ENCODE peak calls at places on chromosomes 2 and 18, in five cellular contexts. One of them, this sample, is unnamed.
A peak's percentile ranks its signal among the peaks of the same experiment; 100 is the strongest.

GRCh38 chr18:25935356-25935755 is 155.1 kb downstream of the SS18 start:
- DNase-seq in psoas muscle: no peak
- DNase-seq in mucosa of descending colon: no peak
- DNase-seq in NB4: no peak
- DNase-seq in GM10248: no peak
- DNase-seq in this sample: no peak

GRCh38 chr2:30334738-30335426 is 103.5 kb downstream of the LBH start:
- DNase-seq in GM10248: no peak
- DNase-seq in NB4: no peak
- DNase-seq in psoas muscle: no peak
- DNase-seq in mucosa of descending colon: no peak
- DNase-seq in this sample: peak; percentile 17

GRCh38 chr2:20474757-20475566 is 28.1 kb downstream of the RHOB start:
- DNase-seq in NB4: no peak
- DNase-seq in GM10248: no peak
- DNase-seq in mucosa of descending colon: no peak
- DNase-seq in psoas muscle: no peak
- DNase-seq in this sample: no peak

GRCh38 chr18:36872329-36872728 is 43.4 kb downstream of the KIAA1328 start:
- DNase-seq in mucosa of descending colon: no peak
- DNase-seq in NB4: no peak
- DNase-seq in GM10248: no peak
- DNase-seq in psoas muscle: no peak
- DNase-seq in this sample: no peak

GRCh38 chr2:146004470-146004869 is 1484.6 kb upstream of the ZEB2 start:
- DNase-seq in psoas muscle: no peak
- DNase-seq in GM10248: no peak
- DNase-seq in NB4: no peak
- DNase-seq in mucosa of descending colon: no peak
- DNase-seq in this sample: no peak

GRCh38 chr2:74221604-74222299 is 23.3 kb downstream of the MTHFD2 start:
- DNase-seq in NB4: no peak
- DNase-seq in mucosa of descending colon: no peak
- DNase-seq in GM10248: no peak
- DNase-seq in psoas muscle: no peak
- DNase-seq in this sample: no peak

GRCh38 chr2:135585586-135585985 is 54.3 kb downstream of the R3HDM1 start:
- DNase-seq in NB4: peak; percentile 23
- DNase-seq in mucosa of descending colon: no peak
- DNase-seq in psoas muscle: no peak
- DNase-seq in GM10248: no peak
- DNase-seq in this sample: no peak

GRCh38 chr18:58671941-58672565 is 788 bp downstream of the MALT1 start:
- DNase-seq in GM10248: no peak
- DNase-seq in NB4: peak; percentile 70
- DNase-seq in mucosa of descending colon: no peak
- DNase-seq in psoas muscle: no peak
- DNase-seq in this sample: no peak

GRCh38 chr2:209468796-209469325 is 45.0 kb downstream of the MAP2 start:
- DNase-seq in mucosa of descending colon: no peak
- DNase-seq in NB4: no peak
- DNase-seq in psoas muscle: no peak
- DNase-seq in GM10248: no peak
- DNase-seq in this sample: no peak

GRCh38 chr2:150090031-150090430 is 397.4 kb downstream of the RND3 start:
- DNase-seq in psoas muscle: no peak
- DNase-seq in NB4: no peak
- DNase-seq in mucosa of descending colon: no peak
- DNase-seq in GM10248: no peak
- DNase-seq in this sample: no peak

GRCh38 chr2:28134262-28134812 is 243.8 kb downstream of the BABAM2 start:
- DNase-seq in psoas muscle: no peak
- DNase-seq in NB4: peak; percentile 56
- DNase-seq in GM10248: peak; percentile 21
- DNase-seq in mucosa of descending colon: peak; percentile 57
- DNase-seq in this sample: no peak

GRCh38 chr2:150526827-150527226 is 39.4 kb upstream of the RND3 start:
- DNase-seq in psoas muscle: no peak
- DNase-seq in mucosa of descending colon: no peak
- DNase-seq in NB4: no peak
- DNase-seq in GM10248: no peak
- DNase-seq in this sample: no peak

GRCh38 chr18:26634631-26635030 is 86.3 kb upstream of the KCTD1 start:
- DNase-seq in mucosa of descending colon: no peak
- DNase-seq in NB4: peak; percentile 84
- DNase-seq in GM10248: no peak
- DNase-seq in psoas muscle: no peak
- DNase-seq in this sample: no peak

GRCh38 chr18:2963048-2963447 is 49.9 kb downstream of the LPIN2 start:
- DNase-seq in mucosa of descending colon: no peak
- DNase-seq in psoas muscle: no peak
- DNase-seq in GM10248: no peak
- DNase-seq in NB4: no peak
- DNase-seq in this sample: no peak

GRCh38 chr2:118128826-118129225 is 40.6 kb downstream of the INSIG2 start:
- DNase-seq in mucosa of descending colon: no peak
- DNase-seq in NB4: no peak
- DNase-seq in psoas muscle: no peak
- DNase-seq in GM10248: no peak
- DNase-seq in this sample: no peak

GRCh38 chr2:238874330-238875050 is 26.6 kb downstream of the TWIST2 start:
- DNase-seq in mucosa of descending colon: no peak
- DNase-seq in psoas muscle: no peak
- DNase-seq in NB4: no peak
- DNase-seq in GM10248: no peak
- DNase-seq in this sample: no peak

GRCh38 chr2:219519526-219519916 is 5.2 kb downstream of the ASIC4 start:
- DNase-seq in psoas muscle: no peak
- DNase-seq in GM10248: no peak
- DNase-seq in NB4: no peak
- DNase-seq in mucosa of descending colon: no peak
- DNase-seq in this sample: no peak

GRCh38 chr2:38148501-38148900 is 72.5 kb upstream of the CYP1B1 start:
- DNase-seq in psoas muscle: no peak
- DNase-seq in NB4: peak; percentile 88
- DNase-seq in mucosa of descending colon: no peak
- DNase-seq in GM10248: no peak
- DNase-seq in this sample: no peak

GRCh38 chr2:44358498-44358897 is 2.8 kb downstream of the PREPL start:
- DNase-seq in psoas muscle: peak; percentile 59
- DNase-seq in GM10248: peak; percentile 37
- DNase-seq in NB4: peak; percentile 46
- DNase-seq in mucosa of descending colon: peak; percentile 39
- DNase-seq in this sample: peak; percentile 19

GRCh38 chr2:42102606-42103450 is 55.0 kb downstream of the PKDCC start:
- DNase-seq in psoas muscle: peak; percentile 72
- DNase-seq in GM10248: no peak
- DNase-seq in NB4: no peak
- DNase-seq in mucosa of descending colon: peak; percentile 70
- DNase-seq in this sample: peak; percentile 62

GRCh38 chr2:109402980-109403840 is 210.6 kb downstream of the SEPTIN10 start:
- DNase-seq in psoas muscle: no peak
- DNase-seq in mucosa of descending colon: no peak
- DNase-seq in NB4: peak; percentile 62
- DNase-seq in GM10248: no peak
- DNase-seq in this sample: no peak

GRCh38 chr2:42047488-42048317 is at the start of gene PKDCC:
- DNase-seq in NB4: peak; percentile 69
- DNase-seq in GM10248: peak; percentile 78
- DNase-seq in psoas muscle: peak; percentile 94
- DNase-seq in mucosa of descending colon: peak; percentile 87
- DNase-seq in this sample: peak; percentile 87

GRCh38 chr18:58784601-58785137 is 80.0 kb upstream of the ZNF532 start:
- DNase-seq in mucosa of descending colon: no peak
- DNase-seq in NB4: no peak
- DNase-seq in GM10248: no peak
- DNase-seq in psoas muscle: no peak
- DNase-seq in this sample: no peak

GRCh38 chr2:137873860-137874259 is 90.4 kb upstream of the HNMT start:
- DNase-seq in psoas muscle: no peak
- DNase-seq in NB4: no peak
- DNase-seq in mucosa of descending colon: no peak
- DNase-seq in GM10248: no peak
- DNase-seq in this sample: no peak

GRCh38 chr18:8034674-8035073 is 467.6 kb downstream of the PTPRM start:
- DNase-seq in mucosa of descending colon: no peak
- DNase-seq in psoas muscle: no peak
- DNase-seq in GM10248: no peak
- DNase-seq in NB4: no peak
- DNase-seq in this sample: no peak

GRCh38 chr2:238517209-238517608 is 90.5 kb downstream of the ASB1 start:
- DNase-seq in NB4: no peak
- DNase-seq in mucosa of descending colon: no peak
- DNase-seq in GM10248: no peak
- DNase-seq in psoas muscle: no peak
- DNase-seq in this sample: no peak

GRCh38 chr2:147045113-147045512 is 799.7 kb upstream of the ACVR2A start:
- DNase-seq in psoas muscle: peak; percentile 55
- DNase-seq in GM10248: peak; percentile 19
- DNase-seq in mucosa of descending colon: peak; percentile 51
- DNase-seq in NB4: peak; percentile 43
- DNase-seq in this sample: peak; percentile 29

GRCh38 chr2:199495147-199495546 is 37.4 kb upstream of the SATB2 start:
- DNase-seq in mucosa of descending colon: no peak
- DNase-seq in psoas muscle: no peak
- DNase-seq in NB4: no peak
- DNase-seq in GM10248: no peak
- DNase-seq in this sample: no peak

GRCh38 chr2:118853647-118854367 is 6.4 kb upstream of the EN1 start:
- DNase-seq in GM10248: peak; percentile 18
- DNase-seq in mucosa of descending colon: no peak
- DNase-seq in NB4: no peak
- DNase-seq in psoas muscle: peak; percentile 39
- DNase-seq in this sample: no peak

GRCh38 chr2:71631411-71631931 is 178.1 kb downstream of the DYSF start:
- DNase-seq in psoas muscle: no peak
- DNase-seq in GM10248: no peak
- DNase-seq in NB4: no peak
- DNase-seq in mucosa of descending colon: no peak
- DNase-seq in this sample: no peak

DNA sequence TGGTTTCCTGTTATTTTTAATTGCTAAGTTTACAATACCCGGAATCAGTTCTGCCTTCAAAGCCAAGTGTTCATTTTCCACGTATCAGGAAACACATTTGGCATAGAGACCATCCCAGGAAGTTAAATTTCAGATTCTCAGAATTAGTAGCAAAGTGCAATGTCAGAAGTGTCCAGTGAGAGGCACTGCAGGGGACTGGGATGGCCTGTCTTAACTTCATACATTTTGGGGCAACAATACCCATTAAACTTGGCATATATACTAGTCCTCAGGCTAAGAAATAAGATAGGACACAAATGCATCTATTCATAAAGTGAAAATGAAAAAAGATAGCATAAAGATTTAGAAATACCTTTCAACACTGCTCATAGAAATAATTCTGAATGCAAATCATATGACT is 1.5 kb upstream of the IL1RL2 start:
- DNase-seq in NB4: peak; percentile 11
- DNase-seq in mucosa of descending colon: no peak
- DNase-seq in GM10248: no peak
- DNase-seq in psoas muscle: no peak
- DNase-seq in this sample: no peak
- TF ChIP-seq CTCF in NB4: peak; percentile 40
- TF ChIP-seq CTCF in mucosa of descending colon: peak; percentile 32
- TF ChIP-seq CTCF in GM10248: no peak
- TF ChIP-seq CTCF in psoas muscle: peak; percentile 46
- TF ChIP-seq CTCF in this sample: peak; percentile 16

DNA sequence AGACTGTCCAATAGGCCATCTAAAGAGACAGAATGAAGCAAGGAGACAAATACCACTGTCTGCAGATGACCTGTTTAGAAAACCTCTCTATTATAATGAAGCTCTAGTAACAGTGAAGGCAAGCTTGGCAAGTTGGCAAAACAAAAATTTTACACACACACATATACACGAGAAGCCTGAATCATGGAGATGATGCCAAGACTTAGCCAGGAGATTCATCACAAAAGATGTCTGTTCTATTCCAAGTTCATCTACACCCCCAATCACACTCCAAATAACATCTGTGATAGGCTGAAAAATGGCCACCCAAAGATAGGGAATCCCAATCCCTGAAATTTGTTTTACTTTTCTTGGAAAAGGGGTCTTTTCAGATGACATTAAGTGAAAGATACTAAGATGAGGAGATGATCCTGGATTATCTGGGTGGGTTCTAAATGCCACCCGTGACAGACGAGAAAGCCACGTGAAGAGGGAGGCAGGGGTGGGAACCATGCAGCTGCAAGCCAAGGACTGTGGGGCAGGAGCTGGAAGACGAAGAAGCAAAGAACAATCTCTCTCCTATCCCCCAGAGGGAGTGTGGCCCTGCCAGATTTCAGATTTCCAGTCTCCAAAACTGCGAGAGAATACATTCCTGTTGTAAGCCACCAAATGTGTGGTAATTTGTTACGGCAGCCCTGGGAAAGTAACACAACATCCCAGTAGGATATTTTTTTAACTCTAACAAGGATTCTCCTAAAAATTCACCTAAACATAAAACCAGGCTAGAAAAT is 20.0 kb downstream of the HDLBP start:
- DNase-seq in mucosa of descending colon: no peak
- DNase-seq in NB4: no peak
- DNase-seq in psoas muscle: no peak
- DNase-seq in GM10248: no peak
- DNase-seq in this sample: no peak
- TF ChIP-seq CTCF in mucosa of descending colon: no peak
- TF ChIP-seq CTCF in NB4: no peak
- TF ChIP-seq CTCF in psoas muscle: no peak
- TF ChIP-seq CTCF in GM10248: no peak
- TF ChIP-seq CTCF in this sample: no peak

GRCh38 chr2:161306919-161307318 is 1.3 kb upstream of the PSMD14 start:
- DNase-seq in NB4: peak; percentile 28
- DNase-seq in psoas muscle: no peak
- DNase-seq in mucosa of descending colon: no peak
- DNase-seq in GM10248: no peak
- DNase-seq in this sample: no peak
- TF ChIP-seq CTCF in NB4: peak; percentile 26
- TF ChIP-seq CTCF in psoas muscle: no peak
- TF ChIP-seq CTCF in mucosa of descending colon: no peak
- TF ChIP-seq CTCF in GM10248: no peak
- TF ChIP-seq CTCF in this sample: no peak

GRCh38 chr2:134375935-134376334 is 122.1 kb downstream of the MGAT5 start:
- DNase-seq in psoas muscle: no peak
- DNase-seq in NB4: no peak
- DNase-seq in mucosa of descending colon: peak; percentile 56
- DNase-seq in GM10248: no peak
- DNase-seq in this sample: no peak
- TF ChIP-seq CTCF in psoas muscle: peak; percentile 21
- TF ChIP-seq CTCF in NB4: no peak
- TF ChIP-seq CTCF in mucosa of descending colon: no peak
- TF ChIP-seq CTCF in GM10248: peak; percentile 11
- TF ChIP-seq CTCF in this sample: no peak

GRCh38 chr2:54279385-54279784 is 23.4 kb upstream of the TSPYL6 start:
- DNase-seq in mucosa of descending colon: no peak
- DNase-seq in GM10248: no peak
- DNase-seq in psoas muscle: no peak
- DNase-seq in NB4: no peak
- DNase-seq in this sample: no peak
- TF ChIP-seq CTCF in mucosa of descending colon: no peak
- TF ChIP-seq CTCF in GM10248: no peak
- TF ChIP-seq CTCF in psoas muscle: peak; percentile 14
- TF ChIP-seq CTCF in NB4: no peak
- TF ChIP-seq CTCF in this sample: no peak